ENCODE peak calls at places on chromosomes 7 and 10, in nine cellular contexts. L is right atrium auricular region; N is ovary; A is A549; Q is upper lobe of right lung; D is endodermal cell; Z is neural progenitor cell; X is CD4-positive, CD25-positive, alpha-beta regulatory T cell; P is pancreas. B is an unnamed sample.

GRCh38 chr10:34273340-34273739 is 541.8 kb downstream of the PARD3 start:
- DNase-seq in P (no peak), L (no peak), X (no peak), Z (no peak), D (no peak), Q (no peak), N (no peak), A (no peak), B (no peak)

GRCh38 chr10:131698232-131698631 is 202.6 kb upstream of the PPP2R2D start:
- DNase-seq in X (no peak), Z (no peak), P (no peak), D (peak; percentile 12), Q (peak; percentile 31), A (no peak), N (no peak), L (no peak), B (no peak)

GRCh38 chr10:72298774-72299519 is 25.2 kb downstream of the DDIT4 start:
- DNase-seq in N (peak; percentile 52), X (no peak), Z (no peak), L (no peak), D (no peak), A (no peak), P (no peak), Q (no peak), B (no peak)

GRCh38 chr10:86071758-86072157 is 294.8 kb downstream of the GRID1 start:
- DNase-seq in P (no peak), N (no peak), D (peak; percentile 33), L (peak; percentile 43), Q (no peak), Z (no peak), X (no peak), A (no peak), B (no peak)

GRCh38 chr10:117533507-117534281 is 8.9 kb upstream of the EMX2 start:
- DNase-seq in L (no peak), A (no peak), X (no peak), D (peak; percentile 50), N (no peak), Q (no peak), P (no peak), Z (peak; percentile 58), B (no peak)

GRCh38 chr10:30591249-30591670 is 38.3 kb downstream of the LYZL2 start:
- DNase-seq in N (peak; percentile 24), P (peak; percentile 31), D (peak; percentile 83), L (no peak), A (peak; percentile 48), Q (no peak), X (peak; percentile 65), Z (peak; percentile 60), B (peak; percentile 25)

GRCh38 chr7:36638586-36639265 is 85.6 kb downstream of the AOAH start:
- DNase-seq in D (no peak), A (no peak), X (no peak), P (no peak), Q (no peak), Z (no peak), L (no peak), N (no peak), B (no peak)

GRCh38 chr7:30933124-30933893 is 21.7 kb downstream of the AQP1 start:
- DNase-seq in N (no peak), A (no peak), D (peak; percentile 90), P (peak; percentile 13), Z (peak; percentile 84), L (peak; percentile 53), X (no peak), Q (peak; percentile 53), B (no peak)

GRCh38 chr10:34135515-34135914 is 679.6 kb downstream of the PARD3 start:
- DNase-seq in A (no peak), D (no peak), X (no peak), Z (no peak), P (no peak), L (no peak), N (no peak), Q (no peak), B (no peak)

GRCh38 chr7:29806131-29806792 is at the start of gene WIPF3:
- DNase-seq in A (peak; percentile 22), L (no peak), X (no peak), D (peak; percentile 86), Q (peak; percentile 68), P (peak; percentile 57), Z (peak; percentile 88), N (peak; percentile 66), B (peak; percentile 53)

GRCh38 chr7:114481995-114482394 is 67.4 kb downstream of the FOXP2 start:
- DNase-seq in N (no peak), Q (no peak), Z (no peak), D (no peak), X (no peak), L (no peak), P (no peak), A (no peak), B (no peak)

GRCh38 chr7:157757776-157758467 is 421.1 kb downstream of the DNAJB6 start:
- DNase-seq in N (no peak), L (no peak), Q (no peak), D (no peak), Z (no peak), A (no peak), P (no peak), X (no peak), B (no peak)

GRCh38 chr7:122258971-122259370 is 45.6 kb downstream of the FEZF1 start:
- DNase-seq in D (no peak), Q (no peak), L (no peak), N (no peak), A (no peak), Z (no peak), X (no peak), P (no peak), B (no peak)

GRCh38 chr10:88107296-88107695 is 243.9 kb downstream of the PTEN start:
- DNase-seq in Z (no peak), L (no peak), N (no peak), X (no peak), P (no peak), Q (no peak), A (no peak), D (no peak), B (no peak)

GRCh38 chr10:49518982-49519578 is 19.8 kb downstream of the ERCC6 start:
- DNase-seq in A (peak; percentile 59), D (peak; percentile 78), L (no peak), N (no peak), P (peak; percentile 38), Z (peak; percentile 69), Q (no peak), X (peak; percentile 62), B (peak; percentile 6)

GRCh38 chr10:80473096-80473657 is 19.1 kb downstream of the TSPAN14 start:
- DNase-seq in A (no peak), L (no peak), Q (no peak), D (no peak), X (no peak), P (no peak), Z (no peak), N (no peak), B (no peak)

GRCh38 chr10:21993360-21994001 is 10.0 kb downstream of the DNAJC1 start:
- DNase-seq in D (no peak), P (no peak), Q (no peak), A (no peak), N (no peak), L (no peak), Z (no peak), X (peak; percentile 57), B (no peak)

GRCh38 chr10:30185916-30186315 is 126.5 kb upstream of the JCAD start:
- DNase-seq in D (no peak), Q (no peak), P (no peak), N (no peak), A (no peak), L (no peak), X (no peak), Z (no peak), B (no peak)

GRCh38 chr7:134828361-134828760 is 48.9 kb downstream of the CALD1 start:
- DNase-seq in X (no peak), N (no peak), D (no peak), Q (no peak), A (no peak), Z (no peak), P (no peak), L (no peak), B (no peak)

DNA sequence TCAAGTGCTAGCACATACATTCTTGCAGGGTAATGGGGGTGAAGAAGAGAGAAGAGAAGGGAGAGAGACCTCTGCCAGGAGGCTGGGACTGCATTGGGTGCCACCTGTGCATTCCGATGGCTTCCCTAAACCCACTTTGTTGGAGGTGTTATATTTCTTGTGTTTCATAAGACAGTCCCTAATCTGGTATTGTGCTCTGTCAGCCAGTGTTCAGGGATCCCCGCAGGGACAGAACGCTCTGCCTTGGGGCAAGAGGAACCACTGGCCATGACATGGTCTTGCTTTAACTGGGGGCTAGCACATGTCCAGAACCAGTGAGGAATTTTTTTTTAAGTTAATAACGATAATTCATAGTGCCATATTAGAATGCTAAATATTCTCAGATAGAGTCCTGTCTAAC is 365.2 kb upstream of the GALNT17 start:
- DNase-seq in L (no peak), P (no peak), N (no peak), A (no peak), Z (no peak), X (no peak), D (no peak), Q (no peak), B (no peak)
- H3K4me1 ChIP-seq in L (no peaks in the 10 kb centered on the region), P (no peaks in the 10 kb centered on the region), N (peaks cover 3% of the 10 kb centered on the region), A (no peaks in the 10 kb centered on the region), Z (peaks cover 30% of the 10 kb centered on the region), X (no peaks in the 10 kb centered on the region), D (no peaks in the 10 kb centered on the region), Q (no peaks in the 10 kb centered on the region), B (no peaks in the 10 kb centered on the region)

GRCh38 chr7:47269466-47269836 is 312.5 kb downstream of the TNS3 start:
- DNase-seq in A (no peak), Q (peak; percentile 49), X (no peak), N (no peak), P (no peak), Z (no peak), L (no peak), D (no peak), B (no peak)
- H3K27ac ChIP-seq in A (no peak overlapping the region), Q (no peak overlapping the region), X (no peak overlapping the region), N (no peak overlapping the region), P (no peak overlapping the region), Z (no peak overlapping the region), L (no peak overlapping the region), D (no peak overlapping the region), B (no peak overlapping the region)

DNA sequence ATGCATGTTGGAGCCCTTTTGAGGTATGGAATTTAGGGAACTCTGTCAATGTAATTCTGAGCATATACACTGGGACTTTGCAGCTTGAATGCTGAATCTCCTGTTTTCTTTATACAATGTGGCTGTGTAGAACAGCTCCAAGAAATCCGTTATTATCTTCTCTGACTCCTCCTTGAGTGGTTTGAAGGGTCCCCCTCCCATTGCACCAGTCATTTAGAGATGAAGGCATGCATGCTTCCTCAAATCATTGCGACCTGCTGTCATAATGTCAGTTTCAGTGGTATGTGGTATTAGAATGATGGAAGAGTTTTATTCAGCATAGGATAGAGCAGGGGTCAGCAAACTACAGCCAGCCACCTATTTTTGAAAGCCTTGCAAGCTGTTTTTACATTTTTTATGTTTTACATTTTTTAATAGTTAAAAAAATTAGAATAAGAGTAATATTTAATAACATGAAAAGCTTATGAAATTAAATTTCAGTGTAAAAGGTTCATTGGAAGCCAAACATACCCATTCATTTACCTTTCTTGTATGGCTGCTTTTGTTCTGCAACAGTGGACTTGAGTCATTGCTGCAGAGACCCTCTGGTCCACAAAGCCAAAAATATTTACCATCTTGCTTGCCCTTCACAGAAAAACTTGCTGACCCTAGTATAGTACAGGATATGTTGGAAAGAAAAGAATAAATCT is 8.1 kb downstream of the STK17A start:
- DNase-seq in Q (no peak), A (no peak), D (no peak), P (no peak), L (no peak), Z (no peak), N (no peak), X (peak; percentile 58), B (no peak)
- H3K4me1 ChIP-seq in Q (peaks cover 14% of the 10 kb centered on the region), A (peaks cover 64% of the 10 kb centered on the region), D (no peaks in the 10 kb centered on the region), P (peaks cover 46% of the 10 kb centered on the region), L (peaks cover 7% of the 10 kb centered on the region), Z (no peaks in the 10 kb centered on the region), N (peaks cover 12% of the 10 kb centered on the region), X (peaks cover 88% of the 10 kb centered on the region), B (no peaks in the 10 kb centered on the region)

GRCh38 chr10:125060851-125061556 is 99.4 kb downstream of the CTBP2 start:
- DNase-seq in Z (peak; percentile 84), P (peak; percentile 83), X (peak; percentile 36), D (peak; percentile 90), N (peak; percentile 90), A (peak; percentile 64), L (peak; percentile 87), Q (peak; percentile 92), B (peak; percentile 91)
- H3K27ac ChIP-seq in Z (no peak overlapping the region), P (peak overlapping the region; percentile 54), X (no peak overlapping the region), D (peak overlapping the region; percentile 52), N (peak overlapping the region; percentile 84), A (peak overlapping the region; percentile 73), L (peak overlapping the region; percentile 93), Q (peak overlapping the region; percentile 70), B (peak overlapping the region; percentile 94)